ENCODE peak calls at places on chromosomes 5 and 9, in seven cellular contexts. A is transverse colon, J is ovary, H is HepG2, G is stomach, T is upper lobe of left lung, V is suprapubic skin. M is an unnamed sample.
A peak's percentile ranks its signal among the peaks of the same experiment; 100 is the strongest.

GRCh38 chr9:90547896-90548295 is 94.7 kb downstream of the DIRAS2 start:
- DNase-seq in H (no peak), J (no peak), A (no peak), V (no peak), G (no peak), T (no peak), M (no peak)

GRCh38 chr9:129702563-129702962 is 37.1 kb downstream of the PRRX2 start:
- DNase-seq in T (peak; percentile 84), V (no peak), A (peak; percentile 85), G (peak; percentile 42), J (no peak), H (no peak), M (no peak)

GRCh38 chr9:15867334-15867733 is 314.5 kb downstream of the CCDC171 start:
- DNase-seq in A (no peak), G (no peak), J (no peak), T (no peak), V (no peak), H (no peak), M (no peak)

GRCh38 chr9:131732061-131732526 is 7.8 kb downstream of the RAPGEF1 start:
- DNase-seq in H (peak; percentile 59), T (peak; percentile 83), A (peak; percentile 57), G (no peak), V (no peak), J (no peak), M (peak; percentile 94)

GRCh38 chr5:6302099-6302498 is 76.2 kb downstream of the MED10 start:
- DNase-seq in H (no peak), V (no peak), T (no peak), J (no peak), A (no peak), G (no peak), M (no peak)

GRCh38 chr5:50441479-50441815 is 359 bp upstream of the EMB start:
- DNase-seq in T (no peak), A (no peak), V (no peak), G (no peak), H (no peak), J (no peak), M (no peak)

GRCh38 chr9:14188011-14188410 is 125.9 kb downstream of the NFIB start:
- DNase-seq in G (no peak), H (no peak), V (no peak), J (no peak), T (no peak), A (no peak), M (no peak)

GRCh38 chr9:93820667-93821306 is 134.4 kb downstream of the BARX1 start:
- DNase-seq in T (no peak), G (no peak), V (no peak), J (no peak), H (peak; percentile 37), A (no peak), M (no peak)

GRCh38 chr5:97991236-97991635 is 782.2 kb upstream of the RGMB start:
- DNase-seq in G (no peak), J (no peak), A (no peak), H (no peak), V (no peak), T (no peak), M (no peak)

GRCh38 chr9:19999491-20000057 is 210.7 kb upstream of the SLC24A2 start:
- DNase-seq in T (no peak), A (no peak), V (no peak), H (no peak), J (no peak), G (no peak), M (no peak)

GRCh38 chr5:53109041-53109435 is 519 bp downstream of the MOCS2 start:
- DNase-seq in J (no peak), A (no peak), V (no peak), T (peak; percentile 24), H (peak; percentile 35), G (no peak), M (no peak)

GRCh38 chr5:86461169-86461956 is 156.4 kb upstream of the COX7C start:
- DNase-seq in T (no peak), A (no peak), G (no peak), V (no peak), J (no peak), H (peak; percentile 27), M (no peak)

GRCh38 chr9:7935666-7936065 is 136.1 kb upstream of the DMAC1 start:
- DNase-seq in G (no peak), A (no peak), H (no peak), J (no peak), V (no peak), T (no peak), M (no peak)

GRCh38 chr5:394671-395155 is 48.3 kb upstream of the EXOC3 start:
- DNase-seq in H (no peak), V (peak; percentile 76), G (no peak), A (no peak), J (no peak), T (no peak), M (peak; percentile 56)

GRCh38 chr5:54383225-54383624 is 72.3 kb upstream of the HSPB3 start:
- DNase-seq in T (no peak), V (no peak), A (no peak), H (no peak), G (no peak), J (no peak), M (no peak)

GRCh38 chr9:5470122-5470521 is 19.8 kb downstream of the CD274 start:
- DNase-seq in V (no peak), G (no peak), A (no peak), H (no peak), J (no peak), T (no peak), M (no peak)

GRCh38 chr5:76720988-76721569 is 5.2 kb downstream of the F2R start:
- DNase-seq in V (no peak), A (no peak), H (no peak), J (no peak), G (no peak), T (no peak), M (no peak)

GRCh38 chr5:10726179-10726912 is 34.7 kb downstream of the DAP start:
- DNase-seq in V (no peak), A (no peak), H (no peak), G (no peak), J (no peak), T (no peak), M (no peak)

GRCh38 chr9:130042406-130042930 is 521 bp downstream of the FNBP1 start:
- DNase-seq in G (peak; percentile 40), V (no peak), J (peak; percentile 58), A (peak; percentile 33), T (peak; percentile 31), H (no peak), M (peak; percentile 70)

GRCh38 chr9:129458155-129458661 is 162.7 kb downstream of the C9orf50 start:
- DNase-seq in V (no peak), T (peak; percentile 80), A (peak; percentile 54), H (peak; percentile 51), J (no peak), G (peak; percentile 60), M (peak; percentile 80)

GRCh38 chr5:111384220-111384619 is 128.1 kb downstream of the STARD4 start:
- DNase-seq in A (no peak), V (no peak), G (no peak), J (no peak), H (no peak), T (no peak), M (no peak)

GRCh38 chr5:135822959-135823358 is 11.5 kb upstream of the SLC25A48 start:
- DNase-seq in J (no peak), T (no peak), H (no peak), G (no peak), A (no peak), V (no peak), M (no peak)
- TF ChIP-seq EP300 in J (no peak), T (no peak), H (no peak), G (no peak), A (no peak), V (no peak), M (no peak)

GRCh38 chr5:149581192-149581861 is at the start of gene ARHGEF37:
- DNase-seq in T (peak; percentile 78), H (peak; percentile 12), J (peak; percentile 90), G (peak; percentile 96), A (peak; percentile 91), V (peak; percentile 93), M (peak; percentile 96)
- H3K4me3 ChIP-seq in T (peak within 1 kb of the TSS; percentile 62), H (peak within 1 kb of the TSS; percentile 72), J (peak within 1 kb of the TSS; percentile 57), G (peak within 1 kb of the TSS; percentile 58), A (peak within 1 kb of the TSS; percentile 60), V (peak within 1 kb of the TSS; percentile 63), M (peak within 1 kb of the TSS; percentile 45)

DNA sequence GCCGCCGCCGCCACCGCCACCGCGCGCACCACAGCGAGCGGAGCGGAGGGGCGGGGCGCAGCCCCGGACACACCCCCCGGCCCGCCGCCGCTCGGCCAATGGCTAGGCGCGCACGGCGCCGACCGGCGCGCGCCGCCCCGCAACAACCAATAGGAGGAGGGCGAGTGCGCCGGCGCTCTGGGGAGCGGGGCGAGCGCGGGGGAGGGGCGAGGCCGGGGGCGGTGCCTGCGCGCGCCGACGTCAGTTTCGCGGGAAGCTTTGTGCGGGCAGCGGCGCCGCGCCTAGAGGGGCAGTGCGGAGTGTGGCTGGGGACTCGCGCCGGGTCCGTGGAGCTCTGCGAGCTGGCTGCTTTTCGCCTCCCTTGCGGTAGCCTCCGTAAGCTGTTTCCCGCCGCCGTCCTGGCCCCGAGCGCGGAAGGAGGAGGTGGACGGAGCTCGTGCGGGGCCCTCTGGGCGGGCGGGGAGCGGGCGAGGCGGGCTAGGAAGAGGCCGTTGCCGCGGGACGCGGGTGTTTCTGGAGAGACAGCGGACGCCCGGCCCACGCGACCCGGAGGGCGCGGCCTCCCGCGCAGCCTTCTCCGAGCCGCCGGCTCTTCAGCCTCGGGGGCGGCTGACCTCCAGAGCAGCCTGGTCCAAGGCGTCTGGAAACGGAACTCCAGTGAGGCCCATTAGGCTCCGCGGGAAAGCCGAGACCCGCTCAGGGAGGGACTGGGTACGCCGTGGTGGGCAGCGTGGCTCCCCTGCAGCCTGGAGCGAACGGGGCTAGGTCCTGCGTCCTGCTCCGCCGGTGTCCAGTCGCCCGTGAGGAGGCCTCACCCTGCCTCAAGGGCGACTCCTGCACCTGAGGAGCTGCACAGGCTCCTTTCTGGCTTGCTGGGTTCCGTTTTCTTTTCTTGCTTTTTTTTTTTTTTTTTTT is at the start of gene ZMYND19:
- DNase-seq in V (peak; percentile 92), T (peak; percentile 84), G (peak; percentile 92), A (peak; percentile 92), J (peak; percentile 93), H (peak; percentile 73), M (peak; percentile 94)
- TF ChIP-seq EP300 in V (no peak), T (no peak), G (no peak), A (no peak), J (no peak), H (no peak), M (no peak)

GRCh38 chr9:126235844-126236243 is 90.8 kb upstream of the MVB12B start:
- DNase-seq in A (no peak), G (no peak), H (no peak), T (no peak), J (no peak), V (no peak), M (no peak)

GRCh38 chr9:126238415-126238814 is 88.2 kb upstream of the MVB12B start:
- DNase-seq in G (no peak), A (no peak), T (no peak), V (no peak), J (no peak), H (no peak), M (no peak)

GRCh38 chr9:126239515-126239914 is 87.1 kb upstream of the MVB12B start:
- DNase-seq in J (no peak), G (no peak), H (no peak), A (no peak), V (no peak), T (no peak), M (no peak)

GRCh38 chr9:126236273-126236672 is 90.4 kb upstream of the MVB12B start:
- DNase-seq in A (no peak), V (no peak), J (no peak), T (no peak), G (no peak), H (no peak), M (no peak)

GRCh38 chr9:126240835-126241234 is 85.8 kb upstream of the MVB12B start:
- DNase-seq in T (no peak), V (no peak), G (no peak), A (no peak), H (no peak), J (no peak), M (no peak)
- H3K4me3 ChIP-seq in T (no peak overlapping the region), V (no peak overlapping the region), G (no peak overlapping the region), A (no peak overlapping the region), H (no peak overlapping the region), J (no peak overlapping the region), M (no peak overlapping the region)

M was measured in sigmoid colon.